ENCODE peak calls at places on chromosomes 11 and 22, in six cellular contexts. T, S, V, F, Y and O are unnamed samples.

GRCh38 chr11:108965602-108966001 is 300.7 kb downstream of the DDX10 start:
- DNase-seq in Y (no peak), F (peak), S (no peak), T (no peak), V (peak), O (no peak)

GRCh38 chr11:36155770-36156485 is 133.3 kb downstream of the COMMD9 start:
- DNase-seq in S (no peak), F (peak), Y (no peak), V (no peak), T (peak), O (no peak)

GRCh38 chr11:102268083-102268984 is 49.0 kb upstream of the BIRC3 start:
- DNase-seq in T (peak), Y (peak), S (peak), V (no peak), F (peak), O (peak)

GRCh38 chr22:40588726-40589125 is 47.8 kb downstream of the MRTFA start:
- DNase-seq in F (peak), T (no peak), S (no peak), V (peak), Y (no peak), O (no peak)

GRCh38 chr11:126585388-126586302 is 230.2 kb downstream of the ST3GAL4 start:
- DNase-seq in V (no peak), Y (peak), S (peak), F (peak), T (peak), O (peak)

GRCh38 chr11:129323896-129324522 is 51.6 kb upstream of the BARX2 start:
- DNase-seq in Y (no peak), S (peak), V (peak), F (peak), T (no peak), O (peak)

GRCh38 chr11:80462211-80462610 is 1021.4 kb upstream of the TENM4 start:
- DNase-seq in T (no peak), V (no peak), S (no peak), Y (no peak), F (no peak), O (no peak)

GRCh38 chr11:67277231-67277961 is 11.1 kb downstream of the GRK2 start:
- DNase-seq in V (peak), F (peak), Y (peak), S (no peak), T (peak), O (peak)

GRCh38 chr11:34926101-34926830 is 9.8 kb downstream of the PDHX start:
- DNase-seq in F (peak), Y (no peak), V (peak), T (peak), S (no peak), O (no peak)

GRCh38 chr11:114082415-114082748 is 22.9 kb downstream of the ZBTB16 start:
- DNase-seq in T (no peak), Y (no peak), S (no peak), V (no peak), F (no peak), O (no peak)

GRCh38 chr11:113681711-113682410 is 24.2 kb downstream of the TMPRSS5 start:
- DNase-seq in S (no peak), V (no peak), Y (no peak), F (no peak), T (no peak), O (no peak)

GRCh38 chr22:33717694-33718396 is 202.4 kb downstream of the LARGE1 start:
- DNase-seq in V (no peak), F (no peak), T (no peak), Y (no peak), S (no peak), O (no peak)

GRCh38 chr22:35043251-35043931 is 22.6 kb upstream of the ISX start:
- DNase-seq in T (no peak), F (no peak), V (no peak), Y (no peak), S (no peak), O (no peak)

GRCh38 chr11:126646701-126647209 is 291.3 kb downstream of the ST3GAL4 start:
- DNase-seq in S (no peak), V (no peak), F (peak), T (no peak), Y (no peak), O (no peak)

GRCh38 chr11:67371549-67372231 is 1.7 kb downstream of the CLCF1 start:
- DNase-seq in Y (no peak), T (no peak), S (peak), V (peak), F (peak), O (peak)

GRCh38 chr11:33172996-33173395 is 11.7 kb upstream of the CSTF3 start:
- DNase-seq in F (peak), V (no peak), S (no peak), T (no peak), Y (no peak), O (no peak)

GRCh38 chr11:63814383-63814736 is 1.1 kb downstream of the SPINDOC start:
- DNase-seq in Y (no peak), F (no peak), V (peak), S (no peak), T (peak), O (no peak)

GRCh38 chr11:60982184-60982583 is 10.7 kb downstream of the CD6 start:
- DNase-seq in V (no peak), Y (no peak), T (no peak), S (no peak), F (no peak), O (no peak)

GRCh38 chr11:78111298-78111697 is 28.1 kb downstream of the ALG8 start:
- DNase-seq in V (no peak), Y (no peak), T (no peak), F (no peak), S (no peak), O (no peak)

GRCh38 chr11:19959697-19960096 is 200.6 kb downstream of the DBX1 start:
- DNase-seq in V (no peak), S (no peak), T (no peak), Y (no peak), F (no peak), O (no peak)

GRCh38 chr11:82733444-82734119 is at the start of gene FAM181B:
- DNase-seq in Y (peak), T (peak), F (no peak), S (peak), V (peak), O (peak)

GRCh38 chr11:101553891-101554292 is 29.9 kb downstream of the TRPC6 start:
- DNase-seq in S (no peak), V (no peak), Y (no peak), T (no peak), F (peak), O (no peak)

GRCh38 chr11:43944761-43945311 is 2.4 kb downstream of the C11orf96 start:
- DNase-seq in F (peak), Y (peak), S (peak), V (peak), T (peak), O (peak)

GRCh38 chr11:82557274-82557673 is 176.4 kb downstream of the FAM181B start:
- DNase-seq in F (no peak), S (no peak), Y (peak), V (no peak), T (no peak), O (no peak)

GRCh38 chr11:121365304-121365703 is 72.7 kb downstream of the SC5D start:
- DNase-seq in V (no peak), F (no peak), S (no peak), Y (no peak), T (no peak), O (no peak)

GRCh38 chr22:29346659-29347058 is 31.2 kb upstream of the RASL10A start:
- DNase-seq in Y (peak), T (no peak), F (no peak), V (no peak), S (no peak), O (peak)

GRCh38 chr11:70302086-70302752 is 31.7 kb downstream of the PPFIA1 start:
- DNase-seq in Y (no peak), F (peak), T (no peak), S (no peak), V (no peak), O (no peak)
- TF ChIP-seq POLR2A in Y (no peak), F (no peak), T (no peak), S (no peak), V (no peak), O (no peak)

GRCh38 chr22:30606455-30607299 is at the start of gene TCN2:
- DNase-seq in V (peak), Y (peak), T (peak), F (peak), S (peak), O (peak)
- H3K4me3 ChIP-seq in V (peak), Y (peak), T (peak), F (peak), S (peak), O (peak)

GRCh38 chr11:72776117-72776843 is 17.6 kb downstream of the STARD10 start:
- DNase-seq in V (no peak), Y (no peak), S (no peak), T (no peak), F (no peak), O (peak)
- TF ChIP-seq POLR2A in V (no peak), Y (no peak), S (no peak), T (no peak), F (no peak), O (no peak)

GRCh38 chr22:22374579-22374978 is 130.0 kb downstream of the VPREB1 start:
- DNase-seq in S (no peak), T (no peak), V (no peak), F (no peak), Y (no peak), O (no peak)
- H3K4me3 ChIP-seq in S (no peak), T (no peak), V (no peak), F (no peak), Y (no peak), O (no peak)

GRCh38 chr22:42833104-42833503 is 24.0 kb downstream of the ARFGAP3 start:
- DNase-seq in F (no peak), Y (no peak), V (no peak), S (no peak), T (no peak), O (no peak)

GRCh38 chr22:42837556-42837955 is 19.5 kb downstream of the ARFGAP3 start:
- DNase-seq in T (no peak), Y (no peak), V (no peak), S (no peak), F (no peak), O (no peak)

GRCh38 chr22:42831712-42832111 is 25.4 kb downstream of the ARFGAP3 start:
- DNase-seq in F (no peak), S (no peak), T (no peak), Y (no peak), V (no peak), O (no peak)

GRCh38 chr22:42834177-42834949 is 22.7 kb downstream of the ARFGAP3 start:
- DNase-seq in T (no peak), S (no peak), V (no peak), Y (no peak), F (no peak), O (no peak)

GRCh38 chr22:42836026-42836425 is 21.0 kb downstream of the ARFGAP3 start:
- DNase-seq in Y (no peak), V (no peak), F (no peak), T (no peak), S (no peak), O (no peak)
- TF ChIP-seq POLR2A in Y (no peak), V (no peak), F (no peak), T (no peak), S (no peak), O (no peak)

DNA sequence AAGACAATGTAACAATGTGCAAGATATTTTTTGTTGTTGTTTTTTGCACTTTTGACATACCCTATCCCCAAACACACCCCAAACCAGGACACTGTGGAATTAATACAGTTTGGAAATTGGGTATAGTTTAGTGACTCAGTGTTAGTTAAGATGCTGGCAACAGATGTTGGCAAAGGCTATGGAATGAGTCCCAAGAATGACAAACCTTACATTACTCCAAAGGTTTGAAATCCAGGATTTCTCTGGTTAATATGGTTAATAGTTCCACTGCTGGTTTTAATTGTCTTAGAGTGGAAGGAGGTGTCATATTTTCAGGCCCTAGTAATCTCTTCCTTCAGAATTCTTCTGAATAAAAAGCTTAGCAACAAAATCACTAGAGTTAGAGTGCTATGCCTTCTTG is 805 bp downstream of the LPXN start:
- DNase-seq in S (no peak), T (peak), V (no peak), Y (no peak), F (peak), O (no peak)
- H3K4me3 ChIP-seq in S (no peak), T (no peak), V (peak), Y (peak), F (no peak), O (no peak)

GRCh38 chr22:21641417-21641794 is 696 bp upstream of the SDF2L1 start:
- DNase-seq in S (peak), F (peak), Y (no peak), V (peak), T (peak), O (peak)

GRCh38 chr22:21640810-21641209 is 1.3 kb upstream of the SDF2L1 start:
- DNase-seq in F (no peak), T (no peak), V (no peak), Y (no peak), S (no peak), O (no peak)

GRCh38 chr22:21643533-21644357 is 1.6 kb downstream of the SDF2L1 start:
- DNase-seq in Y (no peak), T (no peak), S (no peak), V (no peak), F (no peak), O (no peak)

GRCh38 chr22:21642584-21643448 is 714 bp downstream of the SDF2L1 start:
- DNase-seq in Y (peak), V (peak), S (peak), T (peak), F (peak), O (peak)

DNA sequence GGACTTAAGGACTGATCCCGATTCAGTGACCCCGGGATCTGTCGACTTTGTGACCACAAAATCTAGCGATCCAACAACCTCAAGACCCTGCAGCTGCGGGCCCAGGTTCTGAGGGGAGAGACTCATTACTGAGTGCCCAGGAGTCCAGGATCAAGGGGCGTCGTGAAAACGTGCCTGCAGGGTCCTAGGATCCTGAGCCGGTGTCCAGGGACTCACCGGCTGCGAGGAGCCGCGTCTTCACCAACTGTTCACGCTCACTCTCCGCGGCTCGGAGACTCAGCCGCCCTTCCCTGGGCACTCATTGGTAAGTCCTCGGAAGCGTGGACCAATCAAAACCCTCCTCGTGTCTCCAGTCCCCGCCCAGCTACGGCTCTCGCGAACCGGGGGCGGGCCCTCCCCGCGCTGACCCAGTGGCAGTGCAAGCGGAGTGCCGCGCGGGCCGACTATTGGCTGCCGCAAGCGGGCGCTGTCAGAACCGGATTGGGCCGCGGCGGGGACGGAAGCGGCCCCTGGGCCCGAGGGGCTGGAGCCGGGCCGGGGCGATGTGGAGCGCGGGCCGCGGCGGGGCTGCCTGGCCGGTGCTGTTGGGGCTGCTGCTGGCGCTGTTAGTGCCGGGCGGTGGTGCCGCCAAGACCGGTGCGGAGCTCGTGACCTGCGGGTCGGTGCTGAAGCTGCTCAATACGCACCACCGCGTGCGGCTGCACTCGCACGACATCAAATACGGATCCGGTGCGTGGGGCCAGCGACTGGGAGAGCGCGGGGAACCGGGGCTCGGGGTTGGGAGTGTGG is at the start of gene SDF2L1:
- DNase-seq in Y (peak), T (peak), S (peak), V (peak), F (peak), O (peak)
- TF ChIP-seq POLR2A in Y (no peak), T (peak), S (peak), V (no peak), F (peak), O (no peak)

GRCh38 chr22:37633693-37634504 is 5.6 kb upstream of the SH3BP1 start:
- DNase-seq in Y (peak), S (no peak), V (peak), T (peak), F (peak), O (peak)
- H3K4me3 ChIP-seq in Y (peak), S (no peak), V (peak), T (no peak), F (no peak), O (peak)